ENCODE peak calls at places on chromosomes 13 and 19, in four cellular contexts. Z is GM12878, T is K562, U is HepG2. J is an unnamed sample.

GRCh38 chr19:1671716-1672037 is 19.3 kb upstream of the TCF3 start:
- DNase-seq in Z (no peak), T (no peak), U (no peak), J (no peak)

GRCh38 chr13:37027639-37028038 is 27.1 kb downstream of the EXOSC8 start:
- DNase-seq in Z (no peak), T (no peak), U (no peak), J (no peak)

GRCh38 chr19:49920624-49921363 is 8.2 kb upstream of the ATF5 start:
- DNase-seq in Z (peak), T (no peak), U (no peak), J (no peak)

GRCh38 chr13:46552888-46553520 is at the start of gene LRCH1:
- DNase-seq in Z (no peak), T (peak), U (peak), J (peak)

GRCh38 chr19:31448221-31448657 is 99.0 kb upstream of the TSHZ3 start:
- DNase-seq in Z (no peak), T (no peak), U (no peak), J (no peak)

GRCh38 chr13:111359237-111359915 is 38.9 kb downstream of the TEX29 start:
- DNase-seq in Z (no peak), T (no peak), U (no peak), J (no peak)

GRCh38 chr19:677201-677600 is 1.0 kb downstream of the FSTL3 start:
- DNase-seq in Z (no peak), T (no peak), U (peak), J (no peak)

GRCh38 chr19:3095375-3096191 is 1.4 kb downstream of the GNA11 start:
- DNase-seq in Z (no peak), T (peak), U (peak), J (peak)

GRCh38 chr19:47853003-47853402 is 6.0 kb upstream of the TPRX2 start:
- DNase-seq in Z (no peak), T (no peak), U (no peak), J (no peak)

GRCh38 chr19:39199025-39199424 is 2.3 kb downstream of the NCCRP1 start:
- DNase-seq in Z (no peak), T (no peak), U (peak), J (no peak)

DNA sequence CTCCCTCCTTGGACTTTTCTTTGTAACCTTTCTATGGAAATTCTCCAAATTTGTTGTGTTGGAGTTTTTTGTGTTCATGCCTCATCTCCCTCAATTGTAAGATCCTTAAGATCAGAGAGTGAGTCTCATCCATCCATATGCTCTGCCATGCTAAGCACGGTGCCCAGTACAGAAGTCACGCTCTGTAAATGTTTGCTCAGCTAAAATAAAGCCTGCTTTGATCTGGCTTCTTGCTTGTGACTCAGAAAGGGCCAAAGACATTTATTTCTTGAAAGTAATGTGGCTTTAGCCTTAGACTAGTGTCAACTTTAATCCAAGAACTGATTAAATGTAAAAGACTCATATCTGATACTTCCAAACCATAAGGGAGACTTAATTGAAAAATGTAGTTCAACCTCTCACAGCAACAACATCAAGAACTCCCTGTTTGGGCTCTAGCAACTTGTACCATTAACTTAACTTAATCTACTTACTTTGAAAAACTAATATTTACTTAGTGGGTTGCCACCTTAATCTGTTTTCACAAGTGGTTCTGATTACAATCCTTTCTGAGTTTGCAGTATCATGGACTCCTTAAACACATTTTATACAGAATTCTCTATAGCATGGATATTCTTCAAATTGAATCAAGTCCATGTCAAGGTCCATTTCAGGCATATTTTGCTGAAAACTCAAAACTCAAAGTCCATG is 100.2 kb downstream of the KL start:
- DNase-seq in Z (no peak), T (no peak), U (peak), J (no peak)
- TF ChIP-seq FOXK2 in Z (no peak), T (no peak), U (no peak), J (no peak)

DNA sequence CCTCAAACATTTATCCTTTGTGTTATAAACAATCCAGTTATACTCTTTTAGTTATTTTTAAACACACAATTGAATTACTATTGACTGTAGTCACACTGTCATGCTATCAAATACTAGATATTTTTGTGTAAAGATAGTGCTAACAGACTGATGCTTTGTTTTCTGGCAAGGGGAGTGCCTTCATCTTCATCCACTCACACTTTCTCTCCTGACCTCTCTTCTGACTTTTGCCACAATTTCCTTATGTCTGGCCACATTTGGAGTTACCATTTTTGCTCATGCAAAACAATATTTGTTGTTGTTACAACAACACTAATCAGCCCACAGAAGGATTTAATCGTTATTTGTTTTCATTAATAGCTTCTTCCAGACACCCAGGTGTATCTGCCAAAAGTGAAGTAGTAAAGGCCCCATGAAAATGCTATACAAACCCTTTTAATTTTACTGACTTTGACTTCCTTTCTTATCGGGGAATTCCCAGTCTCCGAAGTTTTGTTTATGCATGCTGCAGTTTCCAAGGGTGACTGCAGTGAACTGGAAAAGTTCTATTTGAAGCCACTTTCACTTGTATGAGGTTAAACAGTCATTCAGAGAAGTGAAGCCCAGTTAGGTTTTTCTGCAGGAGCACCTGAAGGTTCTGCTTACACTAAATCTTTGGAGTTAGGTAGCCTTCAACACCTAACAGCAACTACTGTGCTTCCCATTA is 66.1 kb upstream of the FRY start:
- DNase-seq in Z (peak), T (no peak), U (no peak), J (no peak)
- TF ChIP-seq FOXK2 in Z (no peak), T (no peak), U (no peak), J (no peak)

DNA sequence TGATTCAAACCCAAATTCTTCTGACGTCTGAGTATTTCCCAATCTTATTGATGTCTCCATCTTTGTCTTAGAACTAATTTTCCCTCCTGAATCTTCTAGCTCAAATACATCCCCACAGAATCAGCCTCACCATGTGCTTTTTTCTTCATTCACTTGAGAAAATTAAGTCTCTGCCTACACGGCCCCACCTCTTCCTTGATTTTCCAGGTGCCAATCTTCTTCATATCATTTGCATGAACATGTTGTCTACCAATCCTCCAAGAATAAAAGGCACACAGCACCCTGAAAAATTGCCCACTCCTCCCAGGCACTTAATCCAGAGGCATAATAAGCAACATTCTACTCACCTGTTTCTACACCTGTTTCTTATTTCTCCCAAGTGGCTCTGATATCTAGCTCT is 408.1 kb upstream of the NBEA start:
- DNase-seq in Z (no peak), T (no peak), U (no peak), J (no peak)
- TF ChIP-seq FOXK2 in Z (no peak), T (no peak), U (no peak), J (no peak)

GRCh38 chr13:21133077-21133476 is 43.3 kb downstream of the SKA3 start:
- DNase-seq in Z (no peak), T (no peak), U (no peak), J (no peak)

GRCh38 chr13:21134475-21134874 is 41.9 kb downstream of the SKA3 start:
- DNase-seq in Z (no peak), T (no peak), U (no peak), J (no peak)

GRCh38 chr13:21138561-21138960 is 37.8 kb downstream of the SKA3 start:
- DNase-seq in Z (no peak), T (no peak), U (no peak), J (no peak)

GRCh38 chr13:21139374-21139773 is 37.0 kb downstream of the SKA3 start:
- DNase-seq in Z (no peak), T (no peak), U (no peak), J (no peak)

DNA sequence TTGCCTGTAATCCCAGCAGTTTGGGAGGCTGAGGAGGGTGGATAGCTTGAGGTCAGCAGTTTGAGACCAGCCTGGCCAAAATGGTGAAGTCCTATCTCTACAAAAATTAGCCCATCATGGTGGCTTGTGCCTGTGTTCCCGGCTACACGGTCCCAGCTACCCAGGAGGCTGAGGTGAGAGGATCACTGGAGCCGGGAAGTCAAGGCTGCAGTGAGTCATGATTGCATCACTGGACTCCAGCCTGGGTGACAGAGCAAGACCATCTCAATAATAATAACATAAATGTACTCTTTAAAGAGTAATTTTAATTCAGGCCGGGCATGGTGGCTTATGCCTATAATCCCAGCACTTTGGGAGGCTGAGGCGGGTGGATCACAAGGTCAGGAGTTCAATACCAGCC is 38.7 kb downstream of the SKA3 start:
- DNase-seq in Z (no peak), T (no peak), U (peak), J (no peak)
- TF ChIP-seq FOXK2 in Z (no peak), T (no peak), U (no peak), J (no peak)

GRCh38 chr13:40549500-40550094 is 116.8 kb downstream of the FOXO1 start:
- DNase-seq in Z (no peak), T (no peak), U (peak), J (no peak)
- TF ChIP-seq FOXK2 in Z (no peak), T (no peak), U (no peak), J (no peak)